ENCODE peak calls at places on chromosomes 11 and 22, in six cellular contexts. S is A549, T is epithelial cell of esophagus, N is astrocyte of the cerebellum, K is heart left ventricle, C is A172. Z is an unnamed sample.

GRCh38 chr22:39545310-39546063 is 12.9 kb upstream of the RPS19BP1 start:
- DNase-seq in C (no peak), T (peak), K (no peak), S (no peak), N (no peak), Z (no peak)

GRCh38 chr11:304061-304506 is 3.5 kb upstream of the IFITM2 start:
- DNase-seq in C (no peak), T (no peak), N (no peak), K (no peak), S (no peak), Z (no peak)

GRCh38 chr11:120326845-120327281 is 1.8 kb downstream of the TLCD5 start:
- DNase-seq in C (no peak), N (no peak), S (no peak), T (no peak), K (no peak), Z (no peak)

GRCh38 chr22:30014244-30014643 is 66.0 kb upstream of the HORMAD2 start:
- DNase-seq in S (no peak), T (no peak), N (no peak), K (no peak), C (no peak), Z (no peak)

GRCh38 chr22:23045461-23045860 is 24.9 kb upstream of the GNAZ start:
- DNase-seq in K (no peak), T (no peak), N (no peak), C (no peak), S (no peak), Z (no peak)

GRCh38 chr11:120547871-120548681 is 36.5 kb downstream of the GRIK4 start:
- DNase-seq in K (peak), S (peak), C (peak), T (peak), N (peak), Z (peak)

GRCh38 chr11:46369458-46370152 is 11.9 kb upstream of the MDK start:
- DNase-seq in T (peak), S (peak), N (peak), C (peak), K (peak), Z (peak)

GRCh38 chr11:66080055-66080817 is 10.2 kb downstream of the PACS1 start:
- DNase-seq in S (peak), T (peak), N (no peak), K (peak), C (peak), Z (no peak)

GRCh38 chr11:2583605-2583958 is 116.2 kb downstream of the KCNQ1OT1 start:
- DNase-seq in S (no peak), K (no peak), T (no peak), C (no peak), N (no peak), Z (no peak)

GRCh38 chr22:17917490-17917983 is 106.8 kb downstream of the MICAL3 start:
- DNase-seq in K (peak), C (peak), S (no peak), T (peak), N (no peak), Z (no peak)

GRCh38 chr22:38172489-38173155 is 9.0 kb downstream of the PLA2G6 start:
- DNase-seq in C (peak), N (no peak), S (no peak), K (peak), T (peak), Z (no peak)

GRCh38 chr11:116225236-116225635 is 547.6 kb downstream of the BUD13 start:
- DNase-seq in T (no peak), N (no peak), K (no peak), S (no peak), C (no peak), Z (no peak)

GRCh38 chr11:57322881-57323467 is 1.8 kb downstream of the TNKS1BP1 start:
- DNase-seq in K (no peak), S (no peak), N (no peak), T (peak), C (no peak), Z (no peak)

GRCh38 chr22:48710410-48710809 is 1117.3 kb downstream of the BRD1 start:
- DNase-seq in S (no peak), T (no peak), K (no peak), C (no peak), N (no peak), Z (no peak)

GRCh38 chr11:123328281-123328680 is 101.8 kb upstream of the GRAMD1B start:
- DNase-seq in K (no peak), N (no peak), C (no peak), S (no peak), T (no peak), Z (no peak)